ENCODE peak calls at places on chromosomes 4 and X, in five cellular contexts. Z, J, N, M and S are unnamed samples. For H3K4me1, the result is how much of the 10 kb centered on the place peaks cover.

GRCh38 chrX:23845316-23845932 is 62.3 kb downstream of the APOO start:
- DNase-seq in Z (no peak), J (no peak), N (no peak), M (no peak), S (no peak)

GRCh38 chr4:87151730-87152129 is 68.7 kb downstream of the KLHL8 start:
- DNase-seq in Z (no peak), J (no peak), N (no peak), M (no peak), S (no peak)

GRCh38 chrX:25968920-25969319 is 169.2 kb upstream of the MAGEB18 start:
- DNase-seq in Z (no peak), J (peak), N (no peak), M (no peak), S (no peak)

GRCh38 chrX:56975611-56976010 is 19.7 kb downstream of the SPIN3 start:
- DNase-seq in Z (no peak), J (no peak), N (no peak), M (no peak), S (no peak)

GRCh38 chr4:84814100-84814750 is 152.3 kb downstream of the WDFY3 start:
- DNase-seq in Z (peak), J (peak), N (no peak), M (peak), S (peak)

GRCh38 chr4:1208970-1209704 is 36.8 kb upstream of the SPON2 start:
- DNase-seq in Z (no peak), J (no peak), N (peak), M (no peak), S (no peak)

GRCh38 chr4:124640037-124640730 is 72.3 kb downstream of the ANKRD50 start:
- DNase-seq in Z (peak), J (no peak), N (no peak), M (no peak), S (no peak)

GRCh38 chrX:153639177-153640044 is 7.6 kb upstream of the DUSP9 start:
- DNase-seq in Z (no peak), J (no peak), N (no peak), M (no peak), S (no peak)

GRCh38 chr4:89657931-89658700 is 178.8 kb downstream of the SNCA start:
- DNase-seq in Z (no peak), J (peak), N (no peak), M (no peak), S (no peak)

GRCh38 chrX:72100824-72101351 is 30.8 kb downstream of the RTL5 start:
- DNase-seq in Z (no peak), J (no peak), N (peak), M (no peak), S (no peak)

GRCh38 chr4:73541251-73541650 is 59.7 kb downstream of the AFM start:
- DNase-seq in Z (no peak), J (no peak), N (no peak), M (no peak), S (no peak)

GRCh38 chr4:135185256-135185655 is 983.7 kb upstream of the PABPC4L start:
- DNase-seq in Z (no peak), J (no peak), N (no peak), M (no peak), S (no peak)

GRCh38 chr4:183408791-183409190 is 35.6 kb upstream of the CDKN2AIP start:
- DNase-seq in Z (no peak), J (no peak), N (no peak), M (no peak), S (no peak)

GRCh38 chrX:18748499-18748898 is 41.1 kb downstream of the PPEF1 start:
- DNase-seq in Z (no peak), J (no peak), N (no peak), M (no peak), S (no peak)

GRCh38 chrX:102959471-102959870 is 22.4 kb downstream of the RAB40AL start:
- DNase-seq in Z (no peak), J (no peak), N (no peak), M (no peak), S (no peak)

GRCh38 chrX:13081385-13082285 is 37.2 kb upstream of the FAM9C start:
- DNase-seq in Z (no peak), J (no peak), N (no peak), M (no peak), S (no peak)

GRCh38 chr4:54550415-54551171 is 107.2 kb upstream of the KIT start:
- DNase-seq in Z (no peak), J (no peak), N (no peak), M (no peak), S (no peak)

GRCh38 chr4:144179152-144179739 is 38.7 kb upstream of the GYPA start:
- DNase-seq in Z (no peak), J (no peak), N (no peak), M (no peak), S (no peak)

GRCh38 chr4:10171055-10171454 is 54.5 kb upstream of the WDR1 start:
- DNase-seq in Z (no peak), J (no peak), N (no peak), M (no peak), S (no peak)

GRCh38 chrX:73268463-73268862 is 53.8 kb upstream of the NAP1L2 start:
- DNase-seq in Z (no peak), J (no peak), N (no peak), M (no peak), S (no peak)

GRCh38 chrX:49155243-49155899 is 7.2 kb upstream of the MAGIX start:
- DNase-seq in Z (peak), J (peak), N (no peak), M (no peak), S (peak)

GRCh38 chrX:97039363-97040029 is 155.8 kb downstream of the RPA4 start:
- DNase-seq in Z (no peak), J (no peak), N (no peak), M (no peak), S (peak)

GRCh38 chr4:26330946-26331345 is 10.1 kb downstream of the RBPJ start:
- DNase-seq in Z (no peak), J (peak), N (no peak), M (no peak), S (no peak)

GRCh38 chr4:76980280-76980679 is 30.7 kb downstream of the SEPTIN11 start:
- DNase-seq in Z (no peak), J (no peak), N (no peak), M (no peak), S (no peak)

GRCh38 chrX:116317409-116317808 is 119.0 kb upstream of the SLC6A14 start:
- DNase-seq in Z (no peak), J (peak), N (no peak), M (no peak), S (no peak)

GRCh38 chrX:118637997-118638396 is 89.4 kb upstream of the IL13RA1 start:
- DNase-seq in Z (no peak), J (no peak), N (no peak), M (no peak), S (no peak)

GRCh38 chrX:95427389-95427788 is 1257.3 kb upstream of the DIAPH2 start:
- DNase-seq in Z (no peak), J (no peak), N (no peak), M (no peak), S (no peak)

GRCh38 chr4:18203936-18204335 is 182.4 kb upstream of the LCORL start:
- DNase-seq in Z (no peak), J (no peak), N (no peak), M (no peak), S (no peak)

GRCh38 chr4:8915201-8916200 is 43.9 kb upstream of the HMX1 start:
- DNase-seq in Z (no peak), J (no peak), N (no peak), M (no peak), S (no peak)

GRCh38 chr4:30867427-30867826 is 147.3 kb downstream of the PCDH7 start:
- DNase-seq in Z (no peak), J (no peak), N (no peak), M (no peak), S (peak)

GRCh38 chr4:151798678-151799416 is 38.0 kb upstream of the GATB start:
- DNase-seq in Z (no peak), J (no peak), N (no peak), M (no peak), S (no peak)

GRCh38 chrX:47483310-47484268 is 567 bp upstream of the ZNF41 start:
- DNase-seq in Z (no peak), J (peak), N (no peak), M (no peak), S (peak)

DNA sequence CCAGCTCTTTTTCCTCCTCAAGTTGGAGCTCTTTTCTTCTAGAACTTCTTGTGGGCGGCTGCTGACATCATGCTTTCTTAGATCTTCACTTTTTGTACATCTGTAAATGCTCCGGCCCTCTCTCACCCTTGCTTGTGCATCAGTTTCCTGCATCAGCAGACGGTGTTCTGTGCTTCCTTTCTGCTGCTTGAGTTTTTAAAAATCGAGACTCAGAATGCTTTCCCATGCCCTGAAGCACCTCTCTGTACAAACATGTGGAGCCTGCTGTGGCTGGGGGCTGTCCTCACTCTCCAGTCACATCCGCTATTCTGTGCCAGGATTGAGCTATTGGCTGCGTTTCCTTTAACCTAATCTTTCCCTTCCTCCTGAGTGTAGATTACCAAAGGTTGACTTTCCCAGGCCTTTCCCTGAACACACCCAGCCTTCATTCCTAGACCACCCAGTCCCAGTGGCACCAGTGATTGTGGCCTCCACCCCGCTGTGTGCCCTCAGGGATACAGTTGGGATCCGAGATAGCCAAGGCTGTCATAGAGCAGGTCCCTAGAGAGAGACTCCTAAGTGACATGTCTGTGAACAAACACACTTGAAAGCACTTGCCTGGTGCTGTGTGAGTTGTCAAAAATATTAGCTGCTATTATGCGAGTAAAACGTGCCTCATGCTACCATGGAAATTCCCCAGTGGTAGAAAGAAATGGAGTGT is 41.9 kb downstream of the TNIP2 start:
- DNase-seq in Z (no peak), J (peak), N (peak), M (no peak), S (no peak)
- H3K27ac ChIP-seq in Z (no peak), J (peak), N (peak), M (peak), S (no peak)

DNA sequence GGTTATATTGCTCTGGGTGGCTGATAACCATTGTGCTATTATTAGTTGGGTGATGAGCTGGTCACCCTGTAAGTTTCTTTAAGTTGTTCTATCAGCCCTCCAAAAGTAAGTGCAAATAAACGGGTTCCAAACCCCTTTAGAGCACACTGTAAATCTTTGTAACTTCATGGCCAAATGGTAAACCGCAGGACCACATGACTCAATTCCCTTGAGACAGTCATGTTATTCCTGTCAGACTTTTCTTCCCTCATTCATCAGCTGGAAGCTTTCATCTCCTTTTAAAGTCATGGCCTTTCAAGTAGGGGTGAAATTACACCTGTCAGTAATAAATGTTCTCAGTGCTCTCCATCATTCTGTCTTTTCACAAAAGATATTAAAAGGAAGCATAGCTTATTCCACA is 275.3 kb downstream of the CFAP299 start:
- DNase-seq in Z (no peak), J (no peak), N (no peak), M (no peak), S (no peak)
- H3K4me1 ChIP-seq in Z (under half), J (under half), N (under half), M (under half), S (under half)

DNA sequence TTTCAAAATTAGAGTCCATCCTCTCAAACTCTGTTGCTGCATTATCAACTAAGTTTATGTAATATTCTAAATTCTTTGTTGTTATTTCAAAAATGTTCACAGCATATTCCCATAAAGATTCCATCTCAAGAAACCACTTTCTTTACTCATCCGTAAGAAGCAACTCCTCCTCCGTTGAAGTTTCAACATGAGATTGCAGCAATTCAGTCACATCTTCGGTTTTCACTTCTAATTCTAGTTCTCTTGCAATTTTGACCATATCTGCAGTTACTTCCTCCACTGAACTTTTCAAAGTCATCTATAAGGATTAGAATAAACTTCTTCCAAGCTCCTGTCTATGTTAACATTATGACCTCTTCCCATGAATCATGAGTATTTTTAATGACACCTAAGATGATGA is 216.6 kb upstream of the SLC7A11 start:
- DNase-seq in Z (no peak), J (no peak), N (no peak), M (no peak), S (no peak)
- H3K27ac ChIP-seq in Z (no peak), J (no peak), N (no peak), M (no peak), S (no peak)

GRCh38 chr4:7645956-7646355 is 211.2 kb upstream of the PSAPL1 start:
- DNase-seq in Z (no peak), J (no peak), N (no peak), M (no peak), S (no peak)
- H3K4me1 ChIP-seq in Z (under half), J (under half), N (under half), M (under half), S (under half)

GRCh38 chr4:3122081-3122563 is 47.6 kb downstream of the HTT start:
- DNase-seq in Z (no peak), J (no peak), N (no peak), M (no peak), S (no peak)
- H3K27ac ChIP-seq in Z (no peak), J (peak), N (peak), M (no peak), S (peak)

GRCh38 chrX:21802054-21802660 is 37.3 kb upstream of the MBTPS2 start:
- DNase-seq in Z (no peak), J (peak), N (no peak), M (no peak), S (no peak)
- H3K4me1 ChIP-seq in Z (under half), J (under half), N (under half), M (under half), S (under half)

DNA sequence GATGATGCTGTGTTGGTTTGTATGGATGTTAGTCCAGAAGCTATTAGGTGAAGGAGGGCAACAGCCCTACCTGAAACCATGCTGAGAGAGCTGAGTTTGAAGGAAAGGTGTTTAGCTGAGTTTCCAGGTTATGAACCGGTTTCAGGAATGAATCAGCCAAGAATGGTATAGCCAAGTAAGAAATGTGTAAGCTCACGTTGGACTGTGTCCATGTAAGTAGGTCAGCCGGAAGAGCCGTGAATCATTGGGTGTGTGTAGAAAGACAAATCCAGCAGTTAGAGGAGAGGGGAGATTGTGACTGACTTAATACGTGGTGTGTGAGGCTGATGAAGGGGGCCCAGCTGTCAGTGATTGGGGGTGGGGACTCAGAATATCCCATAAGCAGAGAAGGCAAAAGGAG is 77.2 kb upstream of the SPIN4 start:
- DNase-seq in Z (no peak), J (no peak), N (no peak), M (no peak), S (no peak)
- H3K27ac ChIP-seq in Z (no peak), J (no peak), N (no peak), M (no peak), S (no peak)